ENCODE peak calls at places on chromosomes 5 and 9, in five cellular contexts. N is SJSA1; D is foreskin fibroblast; V is brain microvascular endothelial cell; K is CD8-positive, alpha-beta T cell. G is an unnamed sample.

GRCh38 chr5:108386345-108387061 is 4.6 kb upstream of the FBXL17 start:
- DNase-seq in N (no peak), D (peak), V (peak), K (no peak), G (no peak)

GRCh38 chr9:95460627-95461164 is 56.1 kb downstream of the PTCH1 start:
- DNase-seq in N (peak), D (peak), V (no peak), K (no peak), G (no peak)

GRCh38 chr9:127741831-127742434 is 6.8 kb upstream of the TOR2A start:
- DNase-seq in N (no peak), D (peak), V (no peak), K (no peak), G (no peak)

GRCh38 chr5:163383754-163384153 is 53.6 kb upstream of the CCNG1 start:
- DNase-seq in N (no peak), D (no peak), V (no peak), K (no peak), G (no peak)

GRCh38 chr5:42531611-42532010 is 108.4 kb downstream of the GHR start:
- DNase-seq in N (no peak), D (peak), V (no peak), K (no peak), G (no peak)

GRCh38 chr9:27749838-27750237 is 176.6 kb upstream of the C9orf72 start:
- DNase-seq in N (no peak), D (no peak), V (no peak), K (no peak), G (no peak)

GRCh38 chr9:114484854-114485443 is 20.3 kb downstream of the WHRN start:
- DNase-seq in N (no peak), D (peak), V (peak), K (peak), G (peak)

GRCh38 chr5:145854651-145855258 is 18.1 kb downstream of the GRXCR2 start:
- DNase-seq in N (peak), D (peak), V (peak), K (no peak), G (peak)

GRCh38 chr5:176183321-176184074 is 54.7 kb upstream of the SIMC1 start:
- DNase-seq in N (no peak), D (no peak), V (no peak), K (no peak), G (no peak)

GRCh38 chr5:178695560-178695959 is 34.9 kb downstream of the ZNF354A start:
- DNase-seq in N (no peak), D (no peak), V (no peak), K (no peak), G (no peak)
- H3K4me3 ChIP-seq in N (no peak), D (no peak), V (no peak), K (no peak), G (no peak)

DNA sequence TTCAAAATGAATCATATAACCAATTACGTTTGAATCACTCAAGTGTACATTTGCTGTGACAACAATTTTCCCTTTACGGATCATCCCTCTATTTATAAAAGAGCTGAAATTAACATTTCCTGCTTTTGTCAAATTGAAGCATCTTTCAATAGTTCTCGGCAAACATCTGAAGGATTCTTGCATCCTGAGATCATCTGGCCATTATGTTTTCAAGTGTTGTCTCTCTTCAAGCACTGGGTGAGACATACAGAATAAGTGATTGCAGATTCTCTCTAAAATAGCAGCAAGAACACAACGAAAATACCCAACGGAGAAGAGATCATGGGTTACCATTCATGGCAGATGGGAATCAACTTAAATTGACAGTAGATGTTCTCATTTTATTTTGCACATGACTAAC is 283.4 kb upstream of the GRAMD2B start:
- DNase-seq in N (peak), D (peak), V (peak), K (no peak), G (peak)
- H3K4me3 ChIP-seq in N (no peak), D (no peak), V (no peak), K (no peak), G (no peak)

DNA sequence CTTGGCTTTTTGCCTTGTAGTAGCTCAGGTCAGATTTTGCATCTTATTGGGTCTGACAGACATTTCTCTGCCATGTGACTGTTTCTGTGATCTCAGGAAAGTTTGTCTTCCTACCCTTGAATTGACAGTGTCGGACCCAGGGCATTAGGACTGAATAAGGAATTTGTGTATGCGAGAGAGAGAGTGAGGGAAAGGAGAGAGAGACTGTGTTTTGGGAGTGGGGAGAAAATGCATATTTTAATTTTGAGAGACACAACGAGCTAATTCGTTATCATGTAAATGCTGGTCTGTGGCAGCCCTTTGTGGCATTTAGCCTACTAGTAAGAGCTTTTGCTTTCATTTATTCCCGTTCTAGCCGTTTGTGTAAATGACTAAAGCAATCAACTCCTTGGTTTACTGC is 79.9 kb upstream of the MAMDC2 start:
- DNase-seq in N (no peak), D (no peak), V (no peak), K (no peak), G (no peak)
- H3K4me3 ChIP-seq in N (no peak), D (no peak), V (no peak), K (no peak), G (no peak)

DNA sequence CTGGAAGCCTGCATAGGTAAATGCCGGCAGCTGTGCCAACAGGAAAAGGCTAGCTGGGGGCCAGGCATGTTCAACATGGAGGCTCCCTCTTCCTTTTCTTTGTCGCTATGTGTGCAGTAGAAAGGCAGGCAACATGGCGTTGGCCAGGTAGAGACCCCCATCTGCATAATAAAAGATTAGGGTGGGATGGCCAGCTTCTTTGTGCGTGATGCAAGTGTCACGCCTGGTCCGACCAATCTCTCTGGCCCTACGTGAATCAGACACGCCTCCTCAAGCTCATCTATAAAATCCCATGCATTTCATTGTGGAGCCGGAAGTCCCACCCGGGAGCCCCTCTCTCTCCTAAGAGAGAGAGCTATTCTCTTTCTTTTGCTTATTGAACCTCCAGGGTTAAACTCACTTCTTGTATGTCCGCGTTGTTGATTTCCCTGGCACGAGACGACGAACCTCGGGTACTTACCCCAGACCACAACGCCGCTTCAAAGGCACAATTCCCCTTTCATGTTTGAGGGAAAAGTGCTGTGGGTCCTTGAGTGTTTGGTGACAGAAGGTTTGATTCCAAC is 25.0 kb upstream of the C5orf47 start:
- DNase-seq in N (no peak), D (no peak), V (no peak), K (no peak), G (peak)
- H3K4me3 ChIP-seq in N (peak), D (peak), V (peak), K (no peak), G (peak)